ENCODE peak calls at places on chromosomes 12 and 14, in nine cellular contexts. D is AG08395, Z is fibroblast of mammary gland, X is HEK293T, E is HTR-8/SVneo, T is cardiac fibroblast, Q is NCI-H146, W is endodermal cell, S is Karpas-422. O is an unnamed sample.

GRCh38 chr14:65439117-65439516 is 26.6 kb downstream of the FUT8 start:
- DNase-seq in D (no peak), Z (no peak), X (no peak), E (no peak), T (no peak), Q (no peak), W (no peak), S (no peak), O (no peak)

GRCh38 chr12:39145175-39145999 is 240.0 kb upstream of the CPNE8 start:
- DNase-seq in D (peak), Z (peak), X (no peak), E (peak), T (peak), Q (peak), W (peak), S (no peak), O (no peak)

GRCh38 chr14:71942904-71943694 is 10.9 kb downstream of the RGS6 start:
- DNase-seq in D (no peak), Z (no peak), X (no peak), E (no peak), T (no peak), Q (no peak), W (no peak), S (no peak), O (no peak)

GRCh38 chr14:61460853-61461611 is 139.7 kb downstream of the PRKCH start:
- DNase-seq in D (no peak), Z (peak), X (no peak), E (no peak), T (peak), Q (peak), W (no peak), S (no peak), O (peak)

GRCh38 chr12:123801573-123802178 is 39.6 kb downstream of the DNAH10 start:
- DNase-seq in D (peak), Z (peak), X (no peak), E (no peak), T (peak), Q (no peak), W (no peak), S (peak), O (no peak)

GRCh38 chr14:104138098-104138890 is at the start of gene KIF26A:
- DNase-seq in D (no peak), Z (no peak), X (peak), E (peak), T (no peak), Q (no peak), W (peak), S (no peak), O (no peak)

GRCh38 chr12:4115570-4115969 is 158.0 kb upstream of the CCND2 start:
- DNase-seq in D (no peak), Z (no peak), X (no peak), E (no peak), T (no peak), Q (no peak), W (peak), S (no peak), O (peak)

GRCh38 chr14:61569783-61570182 is 125.5 kb upstream of the HIF1A start:
- DNase-seq in D (peak), Z (peak), X (no peak), E (peak), T (peak), Q (no peak), W (peak), S (no peak), O (no peak)

GRCh38 chr12:45994736-45995135 is 4.4 kb upstream of the SCAF11 start:
- DNase-seq in D (no peak), Z (no peak), X (no peak), E (no peak), T (no peak), Q (no peak), W (no peak), S (peak), O (no peak)

GRCh38 chr12:94832780-94833760 is 170.4 kb downstream of the NDUFA12 start:
- DNase-seq in D (no peak), Z (peak), X (peak), E (no peak), T (peak), Q (no peak), W (peak), S (no peak), O (peak)

GRCh38 chr12:13094349-13094748 is 9.1 kb downstream of the GSG1 start:
- DNase-seq in D (peak), Z (peak), X (no peak), E (peak), T (peak), Q (no peak), W (no peak), S (no peak), O (peak)

GRCh38 chr12:121295123-121295745 is 1.3 kb downstream of the CAMKK2 start:
- DNase-seq in D (no peak), Z (no peak), X (peak), E (no peak), T (no peak), Q (peak), W (peak), S (peak), O (no peak)

GRCh38 chr12:102299731-102300130 is 102.1 kb upstream of the PMCH start:
- DNase-seq in D (no peak), Z (no peak), X (no peak), E (no peak), T (no peak), Q (no peak), W (no peak), S (no peak), O (no peak)

GRCh38 chr12:40566246-40566645 is 126.0 kb upstream of the CNTN1 start:
- DNase-seq in D (no peak), Z (no peak), X (no peak), E (no peak), T (no peak), Q (no peak), W (no peak), S (no peak), O (no peak)

GRCh38 chr12:123115409-123116111 is 35.3 kb downstream of the PITPNM2 start:
- DNase-seq in D (peak), Z (peak), X (no peak), E (no peak), T (peak), Q (no peak), W (peak), S (no peak), O (no peak)

GRCh38 chr12:56010112-56010570 is 10.7 kb upstream of the IKZF4 start:
- DNase-seq in D (no peak), Z (no peak), X (no peak), E (no peak), T (no peak), Q (no peak), W (no peak), S (no peak), O (no peak)

GRCh38 chr14:68688872-68689371 is 103.9 kb downstream of the ZFP36L1 start:
- DNase-seq in D (peak), Z (peak), X (no peak), E (no peak), T (peak), Q (no peak), W (no peak), S (peak), O (no peak)

GRCh38 chr14:49769171-49769570 is 1.2 kb downstream of the KLHDC2 start:
- DNase-seq in D (peak), Z (peak), X (no peak), E (no peak), T (peak), Q (no peak), W (no peak), S (peak), O (no peak)

GRCh38 chr14:31070431-31070830 is 44.3 kb upstream of the STRN3 start:
- DNase-seq in D (peak), Z (peak), X (no peak), E (peak), T (peak), Q (no peak), W (no peak), S (no peak), O (no peak)